ENCODE peak calls at places on chromosomes 16 and 17, in nine cellular contexts. X is GM04503; T is sigmoid colon; C is activated naive CD8-positive, alpha-beta T cell treated with anti-CD3 and anti-CD28 coated beads, Interleukin-2, amount 50 U/mL, for 24 hours; Y is T-helper 2 cell; L is AG09319; U is effector memory CD4-positive, alpha-beta T cell; Z is Daoy; H is neural progenitor cell. F is an unnamed sample.

GRCh38 chr17:74380086-74380958 is 13.0 kb downstream of the GPR142 start:
- DNase-seq in X (no peak), T (no peak), C (no peak), Y (no peak), L (no peak), U (no peak), Z (peak), H (peak), F (no peak)

GRCh38 chr17:74431568-74432483 is at the start of gene GPRC5C:
- DNase-seq in X (no peak), T (peak), C (peak), Y (no peak), L (no peak), U (no peak), Z (peak), H (peak), F (peak)

GRCh38 chr16:77974883-77975282 is 47.5 kb upstream of the CLEC3A start:
- DNase-seq in X (no peak), T (no peak), C (no peak), Y (no peak), L (no peak), U (no peak), Z (peak), H (peak), F (no peak)

GRCh38 chr17:66401364-66401763 is 99.0 kb downstream of the PRKCA start:
- DNase-seq in X (no peak), T (no peak), C (peak), Y (no peak), L (no peak), U (no peak), Z (no peak), H (no peak), F (no peak)

GRCh38 chr17:79995691-79996090 is 40.0 kb downstream of the TBC1D16 start:
- DNase-seq in X (no peak), T (no peak), C (no peak), Y (no peak), L (no peak), U (no peak), Z (no peak), H (no peak), F (no peak)

GRCh38 chr17:55731586-55732250 is 9.1 kb upstream of the TMEM100 start:
- DNase-seq in X (no peak), T (peak), C (no peak), Y (no peak), L (no peak), U (no peak), Z (no peak), H (peak), F (no peak)

GRCh38 chr17:37842401-37842800 is 81.8 kb upstream of the TBC1D3K start:
- DNase-seq in X (no peak), T (no peak), C (no peak), Y (no peak), L (no peak), U (no peak), Z (no peak), H (no peak), F (no peak)

GRCh38 chr16:84730406-84731106 is 30.8 kb downstream of the USP10 start:
- DNase-seq in X (peak), T (peak), C (peak), Y (no peak), L (peak), U (peak), Z (peak), H (no peak), F (peak)

F was measured in NCI-H510A treated with DMSO at 0.1 percent for 48 hours.